ENCODE peak calls at places on chromosomes 13 and 19, in four cellular contexts. R is AG20443; W is stimulated activated CD4-positive, alpha-beta T cell treated with anti-CD3 and anti-CD28 coated beads, Interleukin-1b, Interleukin-23, amount 100 ng/mL, for 24 hours; Z is cardiac fibroblast. D is an unnamed sample.

GRCh38 chr13:36612242-36612641 is 61.6 kb upstream of the SERTM1 start:
- DNase-seq in Z (no peak), W (no peak), R (no peak), D (no peak)

GRCh38 chr13:82165396-82166174 is 1716.7 kb downstream of the SLITRK1 start:
- DNase-seq in Z (no peak), W (no peak), R (no peak), D (no peak)

GRCh38 chr13:113405481-113406300 is 41.8 kb upstream of the GRTP1 start:
- DNase-seq in Z (no peak), W (no peak), R (no peak), D (no peak)

GRCh38 chr13:43085545-43085944 is 62.2 kb downstream of the DNAJC15 start:
- DNase-seq in Z (peak), W (no peak), R (peak), D (peak)

GRCh38 chr13:39324806-39325311 is 278.1 kb downstream of the LHFPL6 start:
- DNase-seq in R (no peak), Z (no peak), W (no peak), D (no peak)

GRCh38 chr19:54254195-54254906 is 2.7 kb downstream of the LILRB5 start:
- DNase-seq in W (no peak), R (no peak), Z (no peak), D (no peak)

GRCh38 chr13:27869436-27870090 is 50.2 kb upstream of the PDX1 start:
- DNase-seq in Z (no peak), R (no peak), W (no peak), D (no peak)

GRCh38 chr13:112722433-112723250 is 32.8 kb downstream of the ATP11A start:
- DNase-seq in R (peak), W (no peak), Z (peak), D (peak)

GRCh38 chr19:55546822-55547614 is 1.7 kb upstream of the SBK3 start:
- DNase-seq in W (no peak), Z (peak), R (peak), D (peak)

GRCh38 chr13:94384217-94384905 is 95.1 kb downstream of the DCT start:
- DNase-seq in R (no peak), W (no peak), Z (no peak), D (no peak)

GRCh38 chr19:7492142-7493055 is 3.6 kb upstream of the PEX11G start:
- DNase-seq in W (no peak), R (peak), Z (peak), D (peak)

GRCh38 chr13:36288794-36289391 is 8.7 kb downstream of the CCDC169 start:
- DNase-seq in R (no peak), Z (no peak), W (no peak), D (no peak)

GRCh38 chr13:113297370-113297871 is 382 bp downstream of the LAMP1 start:
- DNase-seq in R (peak), Z (peak), W (no peak), D (peak)

GRCh38 chr13:50075619-50076097 is 60.4 kb downstream of the KCNRG start:
- DNase-seq in Z (no peak), W (no peak), R (no peak), D (no peak)

GRCh38 chr13:82688400-82688999 is 1193.8 kb downstream of the SLITRK1 start:
- DNase-seq in W (no peak), R (no peak), Z (peak), D (peak)

GRCh38 chr19:4556574-4557185 is 2.8 kb downstream of the SEMA6B start:
- DNase-seq in R (peak), Z (peak), W (no peak), D (no peak)

GRCh38 chr19:21691656-21692055 is 75.7 kb downstream of the ZNF100 start:
- DNase-seq in R (no peak), Z (no peak), W (no peak), D (no peak)

GRCh38 chr13:110716235-110716505 is 2.7 kb downstream of the ING1 start:
- DNase-seq in R (no peak), Z (peak), W (no peak), D (peak)

GRCh38 chr19:29371766-29372415 is 153.9 kb upstream of the VSTM2B start:
- DNase-seq in W (no peak), R (peak), Z (no peak), D (no peak)

GRCh38 chr19:3333020-3333583 is 33.3 kb upstream of the NFIC start:
- DNase-seq in Z (no peak), W (no peak), R (no peak), D (no peak)